ENCODE peak calls at places on chromosomes 6 and 20, in seven cellular contexts. F is glutamatergic neuron, G is type B pancreatic cell, R is endothelial cell, C is lower leg skin, Q is endothelial cell of umbilical vein, U is psoas muscle. S is an unnamed sample.

GRCh38 chr20:79565-79964 is 7.9 kb upstream of the DEFB125 start:
- DNase-seq in G (no peak), U (no peak), C (no peak), R (no peak), F (no peak), Q (no peak), S (no peak)

GRCh38 chr6:154411076-154411475 is 54.5 kb upstream of the IPCEF1 start:
- DNase-seq in U (no peak), Q (no peak), C (no peak), G (no peak), R (no peak), F (no peak), S (no peak)

GRCh38 chr6:35024601-35025054 is 116.5 kb downstream of the TCP11 start:
- DNase-seq in R (peak), C (no peak), F (peak), G (peak), U (peak), Q (peak), S (no peak)

GRCh38 chr6:43621078-43621835 is 7.8 kb downstream of the GTPBP2 start:
- DNase-seq in Q (no peak), F (no peak), U (peak), R (no peak), C (peak), G (no peak), S (no peak)

GRCh38 chr6:32148722-32149576 is 2.8 kb downstream of the PRRT1 start:
- DNase-seq in F (peak), U (peak), C (peak), Q (peak), G (no peak), R (peak), S (peak)

GRCh38 chr6:159714404-159714803 is 12.9 kb upstream of the WTAP start:
- DNase-seq in U (no peak), F (no peak), Q (no peak), G (no peak), R (no peak), C (peak), S (no peak)

GRCh38 chr6:170050591-170051041 is 240.3 kb downstream of the DLL1 start:
- DNase-seq in C (no peak), R (no peak), Q (no peak), G (peak), F (peak), U (peak), S (peak)

GRCh38 chr6:136526937-136527336 is 23.3 kb downstream of the MAP7 start:
- DNase-seq in F (no peak), C (no peak), R (no peak), U (no peak), G (no peak), Q (no peak), S (no peak)

GRCh38 chr20:63064745-63065711 is 58.3 kb upstream of the BHLHE23 start:
- DNase-seq in C (peak), R (no peak), F (peak), G (no peak), Q (no peak), U (peak), S (no peak)

GRCh38 chr6:34152806-34153565 is 7.1 kb upstream of the GRM4 start:
- DNase-seq in U (peak), G (no peak), Q (no peak), F (no peak), R (no peak), C (peak), S (no peak)

GRCh38 chr6:17966451-17966850 is 21.0 kb downstream of the KIF13A start:
- DNase-seq in U (no peak), R (no peak), C (no peak), G (no peak), F (no peak), Q (no peak), S (no peak)

GRCh38 chr20:21511850-21512633 is 1.8 kb downstream of the NKX2-2 start:
- DNase-seq in C (no peak), U (peak), F (peak), R (no peak), Q (no peak), G (no peak), S (no peak)

GRCh38 chr20:18190466-18191233 is 53.0 kb downstream of the KAT14 start:
- DNase-seq in R (no peak), G (no peak), C (no peak), F (no peak), U (no peak), Q (no peak), S (no peak)
- TF ChIP-seq CTCF in R (no peak), G (no peak), C (no peak), F (no peak), U (no peak), Q (no peak), S (no peak)

GRCh38 chr6:118269659-118270058 is 278.4 kb upstream of the PLN start:
- DNase-seq in G (no peak), R (no peak), C (no peak), Q (no peak), F (no peak), U (no peak), S (no peak)

GRCh38 chr6:118260833-118261232 is 287.3 kb upstream of the PLN start:
- DNase-seq in U (no peak), R (no peak), G (no peak), Q (no peak), C (no peak), F (no peak), S (no peak)

GRCh38 chr6:118263929-118264486 is 284.1 kb upstream of the PLN start:
- DNase-seq in U (no peak), G (no peak), F (peak), Q (peak), R (peak), C (no peak), S (no peak)
- TF ChIP-seq CTCF in U (peak), G (peak), F (no peak), Q (no peak), R (no peak), C (no peak), S (no peak)

DNA sequence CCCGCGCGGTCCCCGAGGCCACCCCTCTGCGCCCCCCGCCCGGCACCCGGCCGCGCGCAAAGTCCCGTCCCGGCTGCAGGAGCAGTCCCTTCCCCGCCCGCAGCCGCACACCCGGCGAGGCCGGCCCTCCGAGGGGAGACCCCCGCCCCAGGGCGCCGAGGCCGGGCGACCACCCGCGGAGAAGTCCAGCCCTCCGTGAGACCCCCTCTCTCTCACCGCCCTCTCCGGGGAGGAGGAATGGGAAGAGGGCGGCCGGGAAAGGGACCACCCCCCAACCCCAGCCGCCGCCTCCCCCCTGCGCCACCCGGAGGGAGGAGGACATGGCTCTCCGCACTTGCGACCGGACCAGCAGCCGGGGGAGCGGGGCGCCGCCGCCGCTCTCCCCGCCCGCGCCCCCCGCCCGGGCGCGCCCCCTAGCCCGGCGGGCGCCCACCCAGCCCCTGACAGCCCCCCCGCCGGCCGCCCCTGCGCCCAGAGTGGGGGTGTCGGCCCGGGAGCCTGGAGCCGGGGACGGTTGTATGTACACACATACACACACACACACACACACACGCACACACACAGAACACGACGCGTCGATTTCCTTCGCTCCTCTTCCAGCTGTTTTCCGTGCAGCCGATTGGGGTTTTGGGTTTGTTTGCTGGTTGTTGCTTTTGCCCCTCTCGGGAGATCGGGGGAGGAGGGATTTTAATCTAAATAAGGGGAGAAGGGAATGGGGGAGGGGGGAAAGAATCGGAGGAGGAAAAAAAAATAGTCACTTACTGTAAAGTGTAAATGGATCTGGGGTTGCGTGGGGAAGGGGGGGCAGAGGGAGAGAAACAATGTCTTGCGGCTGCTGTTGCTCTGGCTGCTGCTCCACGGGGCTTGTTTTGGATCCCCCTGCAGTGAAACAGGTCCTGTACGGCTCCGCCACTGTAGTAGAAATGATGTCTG is at the start of gene ATXN1:
- DNase-seq in G (peak), U (peak), F (peak), R (peak), Q (peak), C (peak), S (peak)
- TF ChIP-seq CTCF in G (no peak), U (no peak), F (no peak), R (no peak), Q (no peak), C (no peak), S (no peak)

DNA sequence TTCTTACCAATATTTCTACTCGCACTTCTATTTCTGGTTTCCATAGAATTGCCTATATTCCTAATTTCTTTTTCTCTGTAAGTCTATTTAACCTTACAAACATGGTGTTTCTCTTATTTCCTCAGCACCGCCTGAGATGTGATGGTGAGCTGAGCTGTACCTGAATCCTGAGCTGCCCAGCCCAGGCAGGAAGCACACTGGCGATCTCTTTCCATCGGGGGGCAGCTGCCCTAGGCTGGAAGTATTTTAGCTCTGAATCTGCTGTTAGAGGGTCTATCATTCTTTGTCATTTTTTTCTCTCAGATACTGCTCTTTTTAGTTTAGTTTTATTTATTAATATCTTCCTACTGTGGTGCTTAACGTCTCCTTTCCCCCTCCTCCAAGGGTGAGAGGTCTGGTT is 173.4 kb upstream of the SLC35B3 start:
- DNase-seq in U (no peak), G (no peak), Q (no peak), R (no peak), F (no peak), C (no peak), S (no peak)
- TF ChIP-seq CTCF in U (no peak), G (no peak), Q (no peak), R (no peak), F (no peak), C (no peak), S (no peak)

GRCh38 chr20:36572701-36573102 is 695 bp upstream of the TGIF2 start:
- DNase-seq in Q (no peak), U (no peak), G (no peak), F (no peak), C (peak), R (peak), S (no peak)
- TF ChIP-seq CTCF in Q (no peak), U (no peak), G (no peak), F (no peak), C (no peak), R (no peak), S (no peak)

S was measured in omental fat pad.